ENCODE peak calls at places on chromosome 15, in ten cellular contexts. One of them, this sample, is unnamed.

GRCh38 chr15:40379853-40380252 is 2.7 kb upstream of the KNSTRN start:
- DNase-seq in body of pancreas: peak
- DNase-seq in cardiac muscle cell: peak
- DNase-seq in fibroblast of lung: peak
- DNase-seq in A549: peak
- DNase-seq in right atrium auricular region: peak
- DNase-seq in heart right ventricle: peak
- DNase-seq in B cell: no peak
- DNase-seq in WTC11: no peak
- DNase-seq in uterus: peak
- DNase-seq in this sample: no peak

GRCh38 chr15:33021806-33022389 is 172.6 kb downstream of the FMN1 start:
- DNase-seq in body of pancreas: no peak
- DNase-seq in cardiac muscle cell: peak
- DNase-seq in fibroblast of lung: peak
- DNase-seq in A549: peak
- DNase-seq in right atrium auricular region: no peak
- DNase-seq in heart right ventricle: peak
- DNase-seq in B cell: no peak
- DNase-seq in WTC11: no peak
- DNase-seq in uterus: no peak
- DNase-seq in this sample: peak

GRCh38 chr15:77862651-77863104 is 214.8 kb downstream of the TBC1D2B start:
- DNase-seq in body of pancreas: peak
- DNase-seq in cardiac muscle cell: no peak
- DNase-seq in fibroblast of lung: no peak
- DNase-seq in A549: no peak
- DNase-seq in right atrium auricular region: no peak
- DNase-seq in heart right ventricle: no peak
- DNase-seq in B cell: no peak
- DNase-seq in WTC11: no peak
- DNase-seq in uterus: no peak
- DNase-seq in this sample: no peak

GRCh38 chr15:61974759-61975158 is 85.5 kb downstream of the VPS13C start:
- DNase-seq in body of pancreas: no peak
- DNase-seq in cardiac muscle cell: no peak
- DNase-seq in fibroblast of lung: no peak
- DNase-seq in A549: no peak
- DNase-seq in right atrium auricular region: no peak
- DNase-seq in heart right ventricle: no peak
- DNase-seq in B cell: no peak
- DNase-seq in WTC11: no peak
- DNase-seq in uterus: no peak
- DNase-seq in this sample: no peak

GRCh38 chr15:49953421-49953820 is 165.6 kb downstream of the ATP8B4 start:
- DNase-seq in body of pancreas: no peak
- DNase-seq in cardiac muscle cell: no peak
- DNase-seq in fibroblast of lung: no peak
- DNase-seq in A549: no peak
- DNase-seq in right atrium auricular region: no peak
- DNase-seq in heart right ventricle: no peak
- DNase-seq in B cell: no peak
- DNase-seq in WTC11: peak
- DNase-seq in uterus: no peak
- DNase-seq in this sample: no peak

GRCh38 chr15:74752486-74753395 is 4.1 kb downstream of the CYP1A2 start:
- DNase-seq in body of pancreas: no peak
- DNase-seq in cardiac muscle cell: peak
- DNase-seq in fibroblast of lung: no peak
- DNase-seq in A549: no peak
- DNase-seq in right atrium auricular region: no peak
- DNase-seq in heart right ventricle: no peak
- DNase-seq in B cell: no peak
- DNase-seq in WTC11: no peak
- DNase-seq in uterus: no peak
- DNase-seq in this sample: no peak

GRCh38 chr15:85367741-85368140 is 12.7 kb upstream of the AKAP13 start:
- DNase-seq in body of pancreas: no peak
- DNase-seq in cardiac muscle cell: no peak
- DNase-seq in fibroblast of lung: no peak
- DNase-seq in A549: no peak
- DNase-seq in right atrium auricular region: no peak
- DNase-seq in heart right ventricle: no peak
- DNase-seq in B cell: no peak
- DNase-seq in WTC11: no peak
- DNase-seq in uterus: no peak
- DNase-seq in this sample: no peak

GRCh38 chr15:84908564-84908963 is 24.1 kb downstream of the SLC28A1 start:
- DNase-seq in body of pancreas: no peak
- DNase-seq in cardiac muscle cell: no peak
- DNase-seq in fibroblast of lung: no peak
- DNase-seq in A549: no peak
- DNase-seq in right atrium auricular region: no peak
- DNase-seq in heart right ventricle: no peak
- DNase-seq in B cell: no peak
- DNase-seq in WTC11: no peak
- DNase-seq in uterus: no peak
- DNase-seq in this sample: no peak

GRCh38 chr15:58392141-58392540 is 39.6 kb upstream of the LIPC start:
- DNase-seq in body of pancreas: no peak
- DNase-seq in cardiac muscle cell: no peak
- DNase-seq in fibroblast of lung: no peak
- DNase-seq in A549: no peak
- DNase-seq in right atrium auricular region: no peak
- DNase-seq in heart right ventricle: no peak
- DNase-seq in B cell: no peak
- DNase-seq in WTC11: no peak
- DNase-seq in uterus: no peak
- DNase-seq in this sample: no peak

GRCh38 chr15:98658831-98659699 is 10.7 kb downstream of the IGF1R start:
- DNase-seq in body of pancreas: peak
- DNase-seq in cardiac muscle cell: peak
- DNase-seq in fibroblast of lung: peak
- DNase-seq in A549: peak
- DNase-seq in right atrium auricular region: no peak
- DNase-seq in heart right ventricle: peak
- DNase-seq in B cell: no peak
- DNase-seq in WTC11: no peak
- DNase-seq in uterus: peak
- DNase-seq in this sample: no peak

GRCh38 chr15:86743283-86743903 is 663.7 kb downstream of the AGBL1 start:
- DNase-seq in body of pancreas: peak
- DNase-seq in cardiac muscle cell: no peak
- DNase-seq in fibroblast of lung: no peak
- DNase-seq in A549: peak
- DNase-seq in right atrium auricular region: no peak
- DNase-seq in heart right ventricle: peak
- DNase-seq in B cell: no peak
- DNase-seq in WTC11: peak
- DNase-seq in uterus: no peak
- DNase-seq in this sample: no peak

GRCh38 chr15:91208366-91208765 is 108.3 kb downstream of the SV2B start:
- DNase-seq in body of pancreas: no peak
- DNase-seq in cardiac muscle cell: no peak
- DNase-seq in fibroblast of lung: no peak
- DNase-seq in A549: no peak
- DNase-seq in right atrium auricular region: no peak
- DNase-seq in heart right ventricle: no peak
- DNase-seq in B cell: no peak
- DNase-seq in WTC11: no peak
- DNase-seq in uterus: no peak
- DNase-seq in this sample: no peak

GRCh38 chr15:98980899-98981228 is 26.7 kb downstream of the PGPEP1L start:
- DNase-seq in body of pancreas: no peak
- DNase-seq in cardiac muscle cell: no peak
- DNase-seq in fibroblast of lung: no peak
- DNase-seq in A549: no peak
- DNase-seq in right atrium auricular region: no peak
- DNase-seq in heart right ventricle: no peak
- DNase-seq in B cell: no peak
- DNase-seq in WTC11: no peak
- DNase-seq in uterus: no peak
- DNase-seq in this sample: no peak

GRCh38 chr15:38650384-38650783 is 85.8 kb upstream of the RASGRP1 start:
- DNase-seq in body of pancreas: no peak
- DNase-seq in cardiac muscle cell: no peak
- DNase-seq in fibroblast of lung: no peak
- DNase-seq in A549: no peak
- DNase-seq in right atrium auricular region: no peak
- DNase-seq in heart right ventricle: no peak
- DNase-seq in B cell: peak
- DNase-seq in WTC11: no peak
- DNase-seq in uterus: no peak
- DNase-seq in this sample: no peak
- TF ChIP-seq CTCF in body of pancreas: no peak
- TF ChIP-seq CTCF in cardiac muscle cell: no peak
- TF ChIP-seq CTCF in fibroblast of lung: no peak
- TF ChIP-seq CTCF in A549: no peak
- TF ChIP-seq CTCF in right atrium auricular region: no peak
- TF ChIP-seq CTCF in heart right ventricle: no peak
- TF ChIP-seq CTCF in B cell: no peak
- TF ChIP-seq CTCF in WTC11: no peak
- TF ChIP-seq CTCF in uterus: no peak
- TF ChIP-seq CTCF in this sample: no peak

DNA sequence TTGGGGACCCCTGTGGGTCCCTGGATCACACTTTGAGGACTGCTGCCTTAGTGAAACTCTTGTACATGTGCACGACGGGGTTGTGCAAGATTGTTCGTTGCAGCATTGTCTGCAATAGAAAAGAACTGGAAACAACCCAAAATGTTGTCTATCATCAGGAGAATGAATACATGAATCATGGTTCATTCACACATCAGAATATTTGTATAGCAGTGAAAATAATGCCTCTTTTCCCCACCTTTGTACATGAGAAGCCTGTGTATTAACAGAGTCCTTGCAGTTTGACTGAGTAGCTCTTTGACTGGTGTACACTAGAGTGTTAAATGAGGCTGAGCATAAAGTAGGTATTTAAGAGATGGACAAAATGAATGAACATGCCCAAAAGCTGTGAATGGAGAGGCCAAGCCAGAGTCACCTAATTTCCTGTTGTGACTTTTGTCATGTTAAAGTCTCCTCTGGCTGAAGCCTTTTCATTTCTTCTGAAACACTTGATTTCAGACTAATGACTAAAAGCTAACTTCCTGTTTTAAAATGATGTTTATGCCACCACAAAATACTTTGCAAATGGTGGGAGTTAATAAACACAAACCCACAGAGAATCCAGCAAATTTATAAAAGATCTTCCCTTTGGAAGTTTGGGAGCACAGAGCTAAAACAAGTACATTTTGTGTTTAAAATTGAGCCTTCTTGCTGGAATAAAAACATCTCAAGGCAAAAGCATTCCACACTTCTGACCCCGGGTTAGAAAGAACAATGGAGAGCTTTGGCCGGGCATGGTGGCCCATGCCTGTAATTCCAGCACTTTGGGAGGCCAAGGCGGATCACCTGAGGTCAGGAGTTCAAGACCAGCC is 20.6 kb upstream of the USP3 start:
- DNase-seq in body of pancreas: no peak
- DNase-seq in cardiac muscle cell: peak
- DNase-seq in fibroblast of lung: peak
- DNase-seq in A549: no peak
- DNase-seq in right atrium auricular region: no peak
- DNase-seq in heart right ventricle: no peak
- DNase-seq in B cell: no peak
- DNase-seq in WTC11: no peak
- DNase-seq in uterus: no peak
- DNase-seq in this sample: no peak
- TF ChIP-seq CTCF in body of pancreas: no peak
- TF ChIP-seq CTCF in cardiac muscle cell: no peak
- TF ChIP-seq CTCF in fibroblast of lung: no peak
- TF ChIP-seq CTCF in A549: no peak
- TF ChIP-seq CTCF in right atrium auricular region: no peak
- TF ChIP-seq CTCF in heart right ventricle: no peak
- TF ChIP-seq CTCF in B cell: no peak
- TF ChIP-seq CTCF in WTC11: no peak
- TF ChIP-seq CTCF in uterus: no peak
- TF ChIP-seq CTCF in this sample: no peak

GRCh38 chr15:35545316-35545824 is 595 bp downstream of the DPH6 start:
- DNase-seq in body of pancreas: peak
- DNase-seq in cardiac muscle cell: peak
- DNase-seq in fibroblast of lung: peak
- DNase-seq in A549: peak
- DNase-seq in right atrium auricular region: peak
- DNase-seq in heart right ventricle: peak
- DNase-seq in B cell: no peak
- DNase-seq in WTC11: no peak
- DNase-seq in uterus: peak
- DNase-seq in this sample: no peak
- TF ChIP-seq CTCF in body of pancreas: peak
- TF ChIP-seq CTCF in cardiac muscle cell: peak
- TF ChIP-seq CTCF in fibroblast of lung: no peak
- TF ChIP-seq CTCF in A549: no peak
- TF ChIP-seq CTCF in right atrium auricular region: no peak
- TF ChIP-seq CTCF in heart right ventricle: no peak
- TF ChIP-seq CTCF in B cell: no peak
- TF ChIP-seq CTCF in WTC11: no peak
- TF ChIP-seq CTCF in uterus: no peak
- TF ChIP-seq CTCF in this sample: no peak

DNA sequence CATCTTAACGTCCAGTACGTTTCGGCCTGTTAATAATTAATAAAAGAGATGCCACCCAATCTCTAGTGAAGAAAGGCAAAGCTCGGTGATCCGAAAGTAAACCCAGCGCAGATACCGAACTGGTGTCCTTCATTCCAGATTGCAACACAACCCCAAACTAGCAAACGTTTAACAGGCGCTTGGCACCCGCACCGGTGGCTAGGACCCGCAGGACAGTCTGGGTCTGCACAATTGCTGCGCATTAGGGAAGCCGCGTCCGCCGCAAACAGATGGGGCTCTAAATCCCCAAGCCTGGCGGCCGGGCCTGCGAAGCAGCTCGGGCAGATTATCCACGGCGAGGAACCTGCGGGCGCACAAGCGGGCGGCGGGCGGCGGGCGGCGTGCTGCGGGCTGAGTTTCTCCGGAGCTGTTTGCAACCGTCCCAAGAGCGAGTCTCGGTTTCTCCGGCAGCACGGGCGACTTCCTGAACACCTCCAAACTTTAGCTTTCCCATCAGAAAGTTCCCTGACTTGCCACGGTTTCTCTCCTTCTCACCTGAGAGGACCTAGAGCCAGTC is 112.1 kb upstream of the ICE2 start:
- DNase-seq in body of pancreas: peak
- DNase-seq in cardiac muscle cell: peak
- DNase-seq in fibroblast of lung: peak
- DNase-seq in A549: peak
- DNase-seq in right atrium auricular region: peak
- DNase-seq in heart right ventricle: peak
- DNase-seq in B cell: no peak
- DNase-seq in WTC11: peak
- DNase-seq in uterus: peak
- DNase-seq in this sample: peak
- TF ChIP-seq CTCF in body of pancreas: peak
- TF ChIP-seq CTCF in cardiac muscle cell: peak
- TF ChIP-seq CTCF in fibroblast of lung: no peak
- TF ChIP-seq CTCF in A549: no peak
- TF ChIP-seq CTCF in right atrium auricular region: no peak
- TF ChIP-seq CTCF in heart right ventricle: no peak
- TF ChIP-seq CTCF in B cell: no peak
- TF ChIP-seq CTCF in WTC11: no peak
- TF ChIP-seq CTCF in uterus: no peak
- TF ChIP-seq CTCF in this sample: no peak

This sample was measured in D721Med.